ENCODE peak calls at places on chromosomes 1 and 21, in five cellular contexts. O is H4; K is T1000; B is stimulated activated CD4-positive, alpha-beta T cell treated with anti-CD3 and anti-CD28 coated beads, Interleukin-15, amount 100 ng/mL, for 24 hours; Y is EL. N is an unnamed sample.

GRCh38 chr1:195530961-195531360 is 1077.3 kb downstream of the KCNT2 start:
- DNase-seq in O (no peak), K (no peak), B (no peak), Y (peak; percentile 33), N (no peak)

GRCh38 chr1:117176579-117176978 is 34.1 kb downstream of the VTCN1 start:
- DNase-seq in O (no peak), K (no peak), B (no peak), Y (no peak), N (no peak)

GRCh38 chr1:50750021-50750619 is 209.9 kb downstream of the FAF1 start:
- DNase-seq in B (no peak), Y (peak; percentile 49), K (no peak), O (peak; percentile 43), N (peak; percentile 47)

GRCh38 chr1:115764541-115764940 is 4.0 kb downstream of the CASQ2 start:
- DNase-seq in Y (peak; percentile 40), K (no peak), O (peak; percentile 8), B (no peak), N (peak; percentile 68)

GRCh38 chr1:27547220-27548116 is 56.5 kb downstream of the AHDC1 start:
- DNase-seq in O (no peak), Y (no peak), K (no peak), B (no peak), N (no peak)

GRCh38 chr1:230174765-230175747 is 108.0 kb downstream of the GALNT2 start:
- DNase-seq in K (no peak), O (no peak), B (no peak), Y (no peak), N (no peak)

GRCh38 chr1:10635385-10635896 is 160.7 kb downstream of the PEX14 start:
- DNase-seq in B (no peak), Y (peak; percentile 39), O (peak; percentile 31), K (no peak), N (peak; percentile 93)

GRCh38 chr1:76068542-76068941 is 6.0 kb upstream of the ST6GALNAC3 start:
- DNase-seq in B (no peak), Y (peak; percentile 70), O (no peak), K (no peak), N (peak; percentile 28)

GRCh38 chr1:218284917-218285635 is at the start of gene RRP15:
- DNase-seq in O (peak; percentile 84), K (peak; percentile 85), B (peak; percentile 92), Y (peak; percentile 91), N (peak; percentile 97)

GRCh38 chr1:1631793-1632420 is at the start of gene MMP23B:
- DNase-seq in B (no peak), O (peak; percentile 2), Y (no peak), K (no peak), N (no peak)

GRCh38 chr1:36584874-36585759 is 102.4 kb upstream of the CSF3R start:
- DNase-seq in Y (no peak), B (no peak), O (no peak), K (no peak), N (no peak)

GRCh38 chr21:44618909-44619308 is 7.0 kb downstream of the KRTAP10-8 start:
- DNase-seq in K (no peak), O (no peak), B (peak; percentile 53), Y (no peak), N (no peak)

GRCh38 chr1:109399326-109399957 is 1.7 kb upstream of the SORT1 start:
- DNase-seq in B (no peak), Y (peak; percentile 68), O (peak; percentile 26), K (no peak), N (peak; percentile 70)

GRCh38 chr21:31416465-31416864 is 72.4 kb upstream of the TIAM1 start:
- DNase-seq in O (no peak), K (no peak), Y (no peak), B (no peak), N (peak; percentile 76)

GRCh38 chr1:220451541-220451940 is 76.4 kb upstream of the MARK1 start:
- DNase-seq in B (no peak), O (no peak), Y (peak; percentile 6), K (no peak), N (peak; percentile 39)

GRCh38 chr1:118988186-118989005 is at the start of gene TBX15:
- DNase-seq in O (no peak), Y (no peak), K (no peak), B (no peak), N (no peak)

GRCh38 chr1:110087812-110088738 is 17.6 kb upstream of the ALX3 start:
- DNase-seq in O (peak; percentile 51), B (peak; percentile 60), Y (peak; percentile 68), K (no peak), N (peak; percentile 70)

GRCh38 chr1:192581131-192581927 is 5.8 kb downstream of the RGS1 start:
- DNase-seq in K (no peak), O (no peak), Y (no peak), B (no peak), N (no peak)

GRCh38 chr1:173870252-173871075 is 2.3 kb downstream of the ZBTB37 start:
- DNase-seq in B (peak; percentile 40), K (no peak), O (no peak), Y (no peak), N (no peak)

GRCh38 chr1:68229927-68230812 is 2.2 kb downstream of the WLS start:
- DNase-seq in B (no peak), O (peak; percentile 25), K (no peak), Y (peak; percentile 22), N (peak; percentile 18)

GRCh38 chr1:92310185-92310597 is 11.3 kb downstream of the RPAP2 start:
- DNase-seq in Y (peak; percentile 19), K (no peak), B (no peak), O (no peak), N (peak; percentile 37)